ENCODE peak calls at places on chromosomes 1 and 21, in four cellular contexts. R is AG09309, W is H9, O is AG04449. A is an unnamed sample.

GRCh38 chr1:164649146-164649545 is 90.2 kb downstream of the PBX1 start:
- DNase-seq in R (no peak), W (no peak), O (no peak), A (no peak)

GRCh38 chr1:201954263-201955008 is 867 bp upstream of the TIMM17A start:
- DNase-seq in R (no peak), W (no peak), O (no peak), A (no peak)

GRCh38 chr1:89567797-89568196 is 43.2 kb downstream of the LRRC8B start:
- DNase-seq in R (no peak), W (no peak), O (no peak), A (no peak)

GRCh38 chr1:151047591-151047924 is at the start of gene C1orf56:
- DNase-seq in R (no peak), W (peak), O (no peak), A (no peak)

GRCh38 chr21:25350056-25350455 is 257.2 kb downstream of the MRPL39 start:
- DNase-seq in R (no peak), W (peak), O (no peak), A (no peak)

GRCh38 chr1:27572679-27573426 is 31.1 kb downstream of the AHDC1 start:
- DNase-seq in R (no peak), W (no peak), O (no peak), A (no peak)

GRCh38 chr1:208654241-208654640 is 410.1 kb upstream of the PLXNA2 start:
- DNase-seq in R (peak), W (peak), O (no peak), A (no peak)

GRCh38 chr1:208108646-208109330 is 135.4 kb downstream of the PLXNA2 start:
- DNase-seq in R (no peak), W (no peak), O (no peak), A (no peak)

GRCh38 chr1:151157067-151157531 is 650 bp downstream of the TNFAIP8L2 start:
- DNase-seq in R (no peak), W (no peak), O (no peak), A (no peak)

GRCh38 chr21:30306821-30307330 is 13.2 kb downstream of the KRTAP26-1 start:
- DNase-seq in R (no peak), W (no peak), O (no peak), A (no peak)

GRCh38 chr1:170360601-170361000 is 171.4 kb upstream of the GORAB start:
- DNase-seq in R (no peak), W (no peak), O (no peak), A (no peak)

GRCh38 chr1:169103443-169103842 is 3.0 kb upstream of the ATP1B1 start:
- DNase-seq in R (no peak), W (no peak), O (no peak), A (no peak)

A was measured in AG04450.